ENCODE peak calls at places on chromosome 2, in seven cellular contexts. N is stimulated activated CD4-positive, alpha-beta T cell treated with anti-CD3 and anti-CD28 coated beads, Interleukin-15, amount 100 ng/mL, for 1 hour; L is esophagus squamous epithelium; K is chondrocyte; S is GM10248; I is Right ventricle myocardium superior; P is osteoblast. M is an unnamed sample.

GRCh38 chr2:70975237-70975636 is 3.2 kb upstream of the ANKRD53 start:
- DNase-seq in L (no peak), P (peak; percentile 22), K (no peak), I (no peak), N (no peak), S (no peak), M (no peak)

GRCh38 chr2:200042102-200042735 is 86.8 kb downstream of the MAIP1 start:
- DNase-seq in I (no peak), P (no peak), N (no peak), L (no peak), S (no peak), K (no peak), M (no peak)

GRCh38 chr2:229434131-229434530 is 163.0 kb upstream of the PID1 start:
- DNase-seq in N (no peak), P (no peak), L (no peak), K (no peak), I (no peak), S (no peak), M (no peak)

GRCh38 chr2:130864830-130865229 is 28.1 kb downstream of the ARHGEF4 start:
- DNase-seq in N (no peak), K (no peak), I (peak; percentile 71), S (no peak), L (no peak), P (peak; percentile 34), M (no peak)

GRCh38 chr2:181955010-181955409 is 30.6 kb upstream of the PPP1R1C start:
- DNase-seq in I (no peak), K (no peak), P (peak; percentile 78), S (no peak), L (no peak), N (no peak), M (no peak)

GRCh38 chr2:81467096-81467495 is 1162.5 kb upstream of the LRRTM1 start:
- DNase-seq in K (peak; percentile 81), S (no peak), P (no peak), N (no peak), I (no peak), L (no peak), M (peak; percentile 45)

GRCh38 chr2:142531375-142531774 is 346.1 kb upstream of the KYNU start:
- DNase-seq in P (no peak), L (no peak), S (no peak), N (no peak), I (no peak), K (no peak), M (no peak)

GRCh38 chr2:31269087-31269486 is 35.1 kb downstream of the EHD3 start:
- DNase-seq in L (no peak), S (no peak), I (no peak), N (no peak), P (no peak), K (no peak), M (no peak)

GRCh38 chr2:189146553-189146952 is 33.0 kb downstream of the COL5A2 start:
- DNase-seq in L (no peak), I (no peak), K (no peak), S (no peak), P (no peak), N (no peak), M (no peak)

GRCh38 chr2:189370719-189371118 is 70.6 kb upstream of the WDR75 start:
- DNase-seq in N (no peak), S (no peak), P (peak; percentile 57), I (no peak), L (no peak), K (no peak), M (no peak)

GRCh38 chr2:151437630-151438029 is 27.9 kb downstream of the RIF1 start:
- DNase-seq in I (no peak), S (peak; percentile 28), P (no peak), N (no peak), K (no peak), L (no peak), M (no peak)